ENCODE peak calls at places on chromosomes 1 and 21, in ten cellular contexts. Y is nephron progenitor cell, L is cardiac fibroblast, U is HFF-Myc, G is GM10248, F is mucosa of descending colon, K is GM12864, H is fibroblast of lung, I is adrenal gland, Q is activated B cell treated with CpG ODN at 0.5 μM for 24 hours. J is an unnamed sample.

GRCh38 chr21:42716074-42716473 is 62.7 kb downstream of the PDE9A start:
- DNase-seq in Y (no peak), L (no peak), U (no peak), G (no peak), F (no peak), K (no peak), H (no peak), I (no peak), Q (no peak), J (no peak)

GRCh38 chr1:193111641-193112090 is 6.5 kb upstream of the GLRX2 start:
- DNase-seq in Y (peak), L (peak), U (peak), G (no peak), F (no peak), K (no peak), H (peak), I (peak), Q (no peak), J (no peak)

GRCh38 chr1:172997941-172998361 is 52.8 kb downstream of the TNFSF18 start:
- DNase-seq in Y (no peak), L (peak), U (no peak), G (no peak), F (no peak), K (no peak), H (peak), I (no peak), Q (no peak), J (no peak)

GRCh38 chr1:180631197-180631765 is 541 bp upstream of the XPR1 start:
- DNase-seq in Y (no peak), L (no peak), U (no peak), G (peak), F (no peak), K (no peak), H (no peak), I (no peak), Q (no peak), J (no peak)

GRCh38 chr1:54929700-54930099 is 42.7 kb upstream of the DHCR24 start:
- DNase-seq in Y (no peak), L (no peak), U (no peak), G (no peak), F (no peak), K (no peak), H (no peak), I (no peak), Q (no peak), J (no peak)

GRCh38 chr1:11530731-11531311 is 51.9 kb downstream of the DISP3 start:
- DNase-seq in Y (no peak), L (no peak), U (no peak), G (no peak), F (no peak), K (no peak), H (no peak), I (no peak), Q (no peak), J (no peak)

GRCh38 chr1:180636138-180636537 is 4.3 kb downstream of the XPR1 start:
- DNase-seq in Y (no peak), L (peak), U (no peak), G (no peak), F (no peak), K (no peak), H (no peak), I (no peak), Q (no peak), J (no peak)

GRCh38 chr1:198725090-198725489 is 86.2 kb downstream of the PTPRC start:
- DNase-seq in Y (no peak), L (no peak), U (no peak), G (no peak), F (no peak), K (no peak), H (no peak), I (no peak), Q (no peak), J (no peak)

GRCh38 chr1:237613984-237614383 is 276.7 kb downstream of the ZP4 start:
- DNase-seq in Y (no peak), L (no peak), U (no peak), G (no peak), F (no peak), K (no peak), H (no peak), I (no peak), Q (no peak), J (no peak)

GRCh38 chr1:223852337-223852736 is 6.6 kb upstream of the TP53BP2 start:
- DNase-seq in Y (no peak), L (no peak), U (no peak), G (no peak), F (no peak), K (no peak), H (no peak), I (no peak), Q (no peak), J (no peak)

GRCh38 chr1:155127105-155127671 is 488 bp upstream of the EFNA1 start:
- DNase-seq in Y (peak), L (peak), U (no peak), G (no peak), F (peak), K (no peak), H (peak), I (peak), Q (no peak), J (no peak)

GRCh38 chr1:92599184-92599583 is 112.5 kb upstream of the GFI1 start:
- DNase-seq in Y (no peak), L (peak), U (no peak), G (peak), F (no peak), K (no peak), H (peak), I (no peak), Q (no peak), J (no peak)

GRCh38 chr1:228315945-228316588 is 90.6 kb downstream of the TRIM11 start:
- DNase-seq in Y (no peak), L (no peak), U (no peak), G (no peak), F (peak), K (no peak), H (peak), I (no peak), Q (peak), J (no peak)

GRCh38 chr21:32382108-32382601 is 10.7 kb downstream of the URB1 start:
- DNase-seq in Y (no peak), L (peak), U (no peak), G (no peak), F (no peak), K (no peak), H (peak), I (no peak), Q (no peak), J (no peak)

GRCh38 chr1:54167422-54168139 is 14.8 kb upstream of the CDCP2 start:
- DNase-seq in Y (no peak), L (no peak), U (peak), G (no peak), F (no peak), K (no peak), H (peak), I (no peak), Q (no peak), J (no peak)

GRCh38 chr21:15534450-15534886 is 195.3 kb upstream of the USP25 start:
- DNase-seq in Y (no peak), L (no peak), U (no peak), G (no peak), F (no peak), K (no peak), H (no peak), I (no peak), Q (no peak), J (no peak)

GRCh38 chr1:21637514-21637913 is 31.6 kb downstream of the RAP1GAP start:
- DNase-seq in Y (no peak), L (no peak), U (no peak), G (no peak), F (no peak), K (no peak), H (no peak), I (no peak), Q (no peak), J (no peak)

GRCh38 chr1:8368956-8369639 is 51.2 kb downstream of the SLC45A1 start:
- DNase-seq in Y (no peak), L (no peak), U (no peak), G (no peak), F (no peak), K (no peak), H (no peak), I (no peak), Q (no peak), J (no peak)

GRCh38 chr1:165914136-165914798 is 86.9 kb downstream of the UCK2 start:
- DNase-seq in Y (peak), L (peak), U (peak), G (peak), F (no peak), K (peak), H (peak), I (peak), Q (peak), J (peak)

GRCh38 chr1:154626456-154627246 is 18.7 kb upstream of the ADAR start:
- DNase-seq in Y (peak), L (no peak), U (no peak), G (no peak), F (no peak), K (no peak), H (no peak), I (no peak), Q (no peak), J (no peak)

GRCh38 chr1:190847166-190847565 is 369.5 kb upstream of the BRINP3 start:
- DNase-seq in Y (no peak), L (no peak), U (no peak), G (no peak), F (no peak), K (no peak), H (no peak), I (no peak), Q (no peak), J (no peak)

GRCh38 chr1:219812491-219813221 is 115.7 kb downstream of the SLC30A10 start:
- DNase-seq in Y (peak), L (peak), U (no peak), G (peak), F (no peak), K (no peak), H (peak), I (peak), Q (no peak), J (peak)

GRCh38 chr21:39453571-39454179 is 1.9 kb downstream of the SH3BGR start:
- DNase-seq in Y (no peak), L (no peak), U (no peak), G (no peak), F (no peak), K (no peak), H (no peak), I (no peak), Q (no peak), J (no peak)

GRCh38 chr1:209106861-209107260 is 476.7 kb upstream of the CAMK1G start:
- DNase-seq in Y (no peak), L (no peak), U (no peak), G (no peak), F (no peak), K (no peak), H (no peak), I (no peak), Q (no peak), J (no peak)

GRCh38 chr1:156589546-156589945 is 2.0 kb upstream of the NAXE start:
- DNase-seq in Y (no peak), L (no peak), U (no peak), G (no peak), F (no peak), K (no peak), H (no peak), I (no peak), Q (no peak), J (no peak)

GRCh38 chr1:159835862-159836518 is 9.3 kb downstream of the SLAMF8 start:
- DNase-seq in Y (no peak), L (no peak), U (no peak), G (no peak), F (no peak), K (no peak), H (no peak), I (no peak), Q (no peak), J (no peak)

GRCh38 chr1:230243583-230244377 is 176.7 kb downstream of the GALNT2 start:
- DNase-seq in Y (no peak), L (peak), U (no peak), G (no peak), F (no peak), K (no peak), H (peak), I (no peak), Q (no peak), J (no peak)

GRCh38 chr1:37477946-37478345 is 3.6 kb downstream of the ZC3H12A start:
- DNase-seq in Y (no peak), L (no peak), U (no peak), G (no peak), F (peak), K (no peak), H (no peak), I (no peak), Q (no peak), J (no peak)

GRCh38 chr1:213414346-213414745 is 363.3 kb downstream of the RPS6KC1 start:
- DNase-seq in Y (no peak), L (no peak), U (no peak), G (no peak), F (no peak), K (no peak), H (no peak), I (no peak), Q (no peak), J (no peak)

GRCh38 chr1:159071970-159072582 is 4.5 kb downstream of the AIM2 start:
- DNase-seq in Y (peak), L (peak), U (peak), G (peak), F (no peak), K (peak), H (peak), I (no peak), Q (no peak), J (no peak)

GRCh38 chr1:234662148-234662547 is 52.2 kb upstream of the IRF2BP2 start:
- DNase-seq in Y (no peak), L (no peak), U (no peak), G (no peak), F (no peak), K (no peak), H (no peak), I (no peak), Q (no peak), J (no peak)

GRCh38 chr21:44461438-44462089 is 6.3 kb downstream of the LRRC3 start:
- DNase-seq in Y (no peak), L (no peak), U (no peak), G (no peak), F (no peak), K (no peak), H (no peak), I (no peak), Q (no peak), J (no peak)
- TF ChIP-seq CTCF in Y (peak), L (no peak), U (peak), G (no peak), F (no peak), K (no peak), H (no peak), I (no peak), Q (no peak), J (no peak)

GRCh38 chr1:47930215-47930885 is 66.8 kb downstream of the TRABD2B start:
- DNase-seq in Y (no peak), L (no peak), U (no peak), G (no peak), F (no peak), K (no peak), H (no peak), I (peak), Q (no peak), J (no peak)

GRCh38 chr1:47932744-47933143 is 64.4 kb downstream of the TRABD2B start:
- DNase-seq in Y (no peak), L (no peak), U (no peak), G (no peak), F (no peak), K (no peak), H (no peak), I (no peak), Q (no peak), J (no peak)

GRCh38 chr1:47935163-47935562 is 62.0 kb downstream of the TRABD2B start:
- DNase-seq in Y (no peak), L (peak), U (no peak), G (no peak), F (no peak), K (no peak), H (no peak), I (no peak), Q (no peak), J (no peak)

GRCh38 chr1:47934243-47934805 is 62.9 kb downstream of the TRABD2B start:
- DNase-seq in Y (peak), L (peak), U (no peak), G (no peak), F (peak), K (no peak), H (no peak), I (peak), Q (no peak), J (no peak)

GRCh38 chr1:47931395-47931794 is 65.8 kb downstream of the TRABD2B start:
- DNase-seq in Y (no peak), L (no peak), U (no peak), G (no peak), F (no peak), K (no peak), H (no peak), I (no peak), Q (no peak), J (no peak)
- TF ChIP-seq CTCF in Y (no peak), L (no peak), U (peak), G (no peak), F (no peak), K (peak), H (no peak), I (no peak), Q (no peak), J (peak)

DNA sequence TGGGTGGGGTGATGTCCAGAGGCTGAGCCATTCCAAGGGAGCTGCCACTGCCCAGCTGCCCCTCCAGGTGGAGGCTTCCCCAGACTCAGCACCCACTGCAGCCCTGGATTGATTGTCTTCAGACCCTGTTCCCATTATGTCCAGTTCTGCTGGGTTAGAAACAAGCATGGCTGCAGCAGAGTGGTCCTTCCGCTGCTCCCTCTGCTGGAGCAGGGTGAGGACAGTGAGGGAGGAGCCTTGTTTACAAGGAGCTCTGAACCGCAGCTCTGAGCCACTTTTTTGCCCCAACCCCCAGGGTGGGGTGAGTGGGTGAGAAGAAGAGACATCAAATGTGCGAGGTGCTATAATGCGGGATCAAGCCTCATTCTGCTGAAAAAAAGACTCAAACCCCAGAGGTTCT is 2.3 kb downstream of the TNNT2 start:
- DNase-seq in Y (no peak), L (no peak), U (no peak), G (no peak), F (no peak), K (no peak), H (no peak), I (no peak), Q (no peak), J (no peak)
- TF ChIP-seq CTCF in Y (no peak), L (no peak), U (peak), G (no peak), F (no peak), K (no peak), H (no peak), I (no peak), Q (no peak), J (peak)

DNA sequence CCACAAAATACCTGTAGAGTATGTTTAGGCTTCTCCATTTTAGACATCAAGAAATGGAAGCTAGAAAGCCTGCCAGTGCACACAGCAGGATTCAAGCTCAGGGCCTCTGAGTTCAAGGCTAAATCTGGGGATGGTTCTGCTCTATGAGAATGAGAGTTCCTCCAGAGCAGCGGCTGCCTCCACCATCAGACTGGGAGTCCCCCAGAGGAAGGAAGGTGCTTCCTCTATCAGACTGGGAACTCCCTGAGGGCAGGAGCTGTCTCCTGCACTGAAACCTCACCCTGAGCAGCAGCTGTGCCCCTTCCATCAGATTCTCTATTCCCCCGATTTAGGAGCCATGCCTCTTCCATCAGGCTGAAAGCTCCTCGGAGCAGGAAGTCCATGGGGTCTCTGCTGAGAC is 20.1 kb downstream of the PLA2G5 start:
- DNase-seq in Y (no peak), L (no peak), U (no peak), G (no peak), F (no peak), K (no peak), H (no peak), I (no peak), Q (no peak), J (no peak)
- TF ChIP-seq CTCF in Y (no peak), L (no peak), U (no peak), G (no peak), F (no peak), K (no peak), H (no peak), I (no peak), Q (no peak), J (no peak)

GRCh38 chr1:48356901-48357300 is 115.1 kb downstream of the SPATA6 start:
- DNase-seq in Y (no peak), L (peak), U (no peak), G (no peak), F (no peak), K (no peak), H (no peak), I (no peak), Q (no peak), J (no peak)
- TF ChIP-seq CTCF in Y (no peak), L (no peak), U (no peak), G (no peak), F (no peak), K (no peak), H (no peak), I (peak), Q (no peak), J (no peak)

J was measured in D721Med.